ENCODE peak calls at places on chromosomes 2 and 18, in five cellular contexts. K, E, G, A and N are unnamed samples. For H3K4me1, the result is how much of the 10 kb centered on the place peaks cover.

GRCh38 chr18:13436596-13436995 is 218.0 kb downstream of the LDLRAD4 start:
- DNase-seq in K (no peak), E (no peak), G (no peak), A (no peak), N (no peak)

GRCh38 chr2:182173944-182174622 is 188.4 kb downstream of the PPP1R1C start:
- DNase-seq in K (no peak), E (no peak), G (no peak), A (no peak), N (no peak)

GRCh38 chr2:118032169-118033013 is 18.5 kb upstream of the CCDC93 start:
- DNase-seq in K (peak), E (peak), G (no peak), A (peak), N (peak)

GRCh38 chr2:143241403-143242088 is 112.3 kb downstream of the ARHGAP15 start:
- DNase-seq in K (peak), E (no peak), G (no peak), A (no peak), N (no peak)

GRCh38 chr18:61764381-61764780 is 128.4 kb downstream of the RNF152 start:
- DNase-seq in K (no peak), E (no peak), G (no peak), A (no peak), N (no peak)

GRCh38 chr2:79511320-79511951 is 1.4 kb upstream of the CTNNA2 start:
- DNase-seq in K (peak), E (peak), G (no peak), A (peak), N (peak)

GRCh38 chr2:15472133-15472532 is 89.0 kb downstream of the NBAS start:
- DNase-seq in K (no peak), E (no peak), G (no peak), A (no peak), N (no peak)

GRCh38 chr2:24816884-24817283 is 23.7 kb downstream of the CENPO start:
- DNase-seq in K (no peak), E (peak), G (no peak), A (no peak), N (no peak)

GRCh38 chr2:36463365-36463764 is 107.8 kb downstream of the CRIM1 start:
- DNase-seq in K (peak), E (no peak), G (no peak), A (no peak), N (no peak)

GRCh38 chr2:36462311-36462710 is 106.7 kb downstream of the CRIM1 start:
- DNase-seq in K (no peak), E (no peak), G (no peak), A (no peak), N (no peak)

GRCh38 chr2:36461039-36461681 is 105.6 kb downstream of the CRIM1 start:
- DNase-seq in K (peak), E (peak), G (no peak), A (no peak), N (no peak)

GRCh38 chr2:36466135-36466534 is 110.6 kb downstream of the CRIM1 start:
- DNase-seq in K (no peak), E (no peak), G (no peak), A (no peak), N (no peak)

GRCh38 chr2:36464006-36464721 is 108.6 kb downstream of the CRIM1 start:
- DNase-seq in K (no peak), E (no peak), G (no peak), A (no peak), N (no peak)
- H3K4me1 ChIP-seq in K (half or more), E (half or more), G (under half), A (under half), N (under half)

GRCh38 chr2:47344890-47345583 is 57.9 kb upstream of the MSH2 start:
- DNase-seq in K (peak), E (peak), G (no peak), A (peak), N (peak)

GRCh38 chr2:47345584-47345913 is 57.4 kb upstream of the MSH2 start:
- DNase-seq in K (no peak), E (no peak), G (no peak), A (no peak), N (no peak)

GRCh38 chr2:47346669-47347068 is 56.3 kb upstream of the MSH2 start:
- DNase-seq in K (no peak), E (no peak), G (no peak), A (no peak), N (no peak)

DNA sequence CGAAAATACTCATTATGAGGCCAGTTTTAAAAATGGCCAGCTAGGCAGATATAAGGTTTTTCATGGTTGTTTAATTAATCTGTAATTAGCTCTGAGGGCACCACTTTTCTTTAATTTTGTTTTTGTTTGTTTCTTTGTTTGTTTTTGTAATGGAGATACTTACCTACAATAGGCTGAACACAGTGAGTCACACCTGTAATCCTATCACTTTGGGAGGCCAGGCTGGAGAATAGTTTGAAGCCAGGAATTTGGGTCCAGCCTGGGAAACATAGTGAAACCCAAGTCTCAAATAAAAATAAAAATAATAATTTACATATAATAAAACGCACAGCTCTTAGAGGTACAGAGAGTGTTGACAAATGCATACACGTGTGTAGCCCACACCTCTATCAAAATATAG is 56.8 kb upstream of the MSH2 start:
- DNase-seq in K (peak), E (no peak), G (no peak), A (no peak), N (no peak)
- H3K27ac ChIP-seq in K (peak), E (no peak), G (no peak), A (peak), N (no peak)

GRCh38 chr2:217270089-217270800 is 410.4 kb upstream of the TNP1 start:
- DNase-seq in K (peak), E (no peak), G (no peak), A (no peak), N (no peak)
- H3K4me3 ChIP-seq in K (no peak), E (no peak), G (no peak), A (no peak), N (no peak)

DNA sequence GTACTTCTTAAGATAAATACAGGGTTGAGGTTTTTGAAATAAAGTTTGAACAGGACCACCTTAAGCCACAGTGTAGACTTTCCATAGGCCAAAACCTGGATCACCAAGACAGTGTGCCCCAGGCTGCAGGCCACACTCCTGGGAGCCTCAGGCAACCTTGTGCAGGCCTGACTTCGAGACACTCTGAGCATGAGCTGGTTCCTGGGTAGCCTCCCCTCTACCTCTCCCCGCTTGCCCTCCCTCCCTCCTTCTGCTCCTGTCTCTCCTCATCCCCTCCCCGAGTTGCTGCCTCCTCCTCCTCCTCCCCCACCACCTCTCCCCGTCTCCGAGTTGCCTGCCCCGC is 10.6 kb upstream of the PROC start:
- DNase-seq in K (no peak), E (peak), G (no peak), A (no peak), N (no peak)
- H3K4me1 ChIP-seq in K (under half), E (under half), G (under half), A (under half), N (under half)

DNA sequence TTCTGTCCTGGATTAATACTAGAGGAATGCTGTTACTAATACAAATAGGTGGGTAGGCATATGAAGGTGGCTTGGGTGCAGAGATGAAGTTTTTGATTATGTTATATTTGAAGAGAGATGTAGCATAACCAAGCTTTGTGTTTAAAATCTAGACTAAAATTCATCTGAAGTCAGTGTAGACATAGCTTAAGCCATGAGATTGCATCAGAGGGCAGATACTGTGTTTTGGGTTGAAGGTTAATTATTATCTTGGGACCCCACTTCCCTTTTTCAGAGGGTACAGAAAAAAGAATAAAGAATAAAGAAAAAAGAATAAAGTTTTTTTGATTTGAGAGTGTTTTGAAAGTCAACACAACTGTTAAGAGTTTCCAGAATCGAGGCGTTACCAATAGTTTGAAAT is 13.0 kb downstream of the PPM1B start:
- DNase-seq in K (no peak), E (no peak), G (no peak), A (no peak), N (no peak)
- H3K27ac ChIP-seq in K (peak), E (no peak), G (no peak), A (no peak), N (no peak)

GRCh38 chr2:177260398-177260797 is 4.1 kb downstream of the NFE2L2 start:
- DNase-seq in K (no peak), E (no peak), G (no peak), A (no peak), N (no peak)
- H3K4me3 ChIP-seq in K (no peak), E (no peak), G (peak), A (peak), N (peak)